ENCODE peak calls at places on chromosomes 5 and 9, in four cellular contexts. One of them, this sample, is unnamed.
A peak's percentile ranks its signal among the peaks of the same experiment; 100 is the strongest.

GRCh38 chr5:122291000-122291592 is 20.9 kb upstream of the SNCAIP start:
- DNase-seq in skeletal muscle cell: no peak
- DNase-seq in endodermal cell: peak; percentile 60
- DNase-seq in IMR-90: no peak
- DNase-seq in this sample: peak; percentile 26

GRCh38 chr5:105882956-105883481 is 1787.7 kb downstream of the EFNA5 start:
- DNase-seq in skeletal muscle cell: no peak
- DNase-seq in endodermal cell: no peak
- DNase-seq in IMR-90: no peak
- DNase-seq in this sample: no peak

GRCh38 chr5:147858520-147858919 is 20.0 kb upstream of the SCGB3A2 start:
- DNase-seq in skeletal muscle cell: no peak
- DNase-seq in IMR-90: no peak
- DNase-seq in endodermal cell: no peak
- DNase-seq in this sample: no peak

GRCh38 chr9:116264361-116264760 is 110.8 kb downstream of the PAPPA start:
- DNase-seq in skeletal muscle cell: no peak
- DNase-seq in endodermal cell: no peak
- DNase-seq in IMR-90: no peak
- DNase-seq in this sample: no peak

GRCh38 chr5:124236366-124237231 is 509.8 kb downstream of the ZNF608 start:
- DNase-seq in endodermal cell: no peak
- DNase-seq in skeletal muscle cell: peak; percentile 18
- DNase-seq in IMR-90: peak; percentile 1
- DNase-seq in this sample: no peak

GRCh38 chr5:157463621-157464407 is 3.8 kb downstream of the NIPAL4 start:
- DNase-seq in skeletal muscle cell: peak; percentile 62
- DNase-seq in IMR-90: peak; percentile 57
- DNase-seq in endodermal cell: peak; percentile 32
- DNase-seq in this sample: no peak

GRCh38 chr9:22208846-22209585 is 199.9 kb upstream of the CDKN2B start:
- DNase-seq in endodermal cell: no peak
- DNase-seq in skeletal muscle cell: no peak
- DNase-seq in IMR-90: no peak
- DNase-seq in this sample: no peak

GRCh38 chr9:123511326-123511974 is 155.5 kb downstream of the CRB2 start:
- DNase-seq in skeletal muscle cell: no peak
- DNase-seq in endodermal cell: no peak
- DNase-seq in IMR-90: no peak
- DNase-seq in this sample: no peak

GRCh38 chr5:32760091-32760509 is 49.0 kb downstream of the NPR3 start:
- DNase-seq in skeletal muscle cell: peak; percentile 83
- DNase-seq in endodermal cell: no peak
- DNase-seq in IMR-90: peak; percentile 98
- DNase-seq in this sample: no peak

GRCh38 chr9:117703538-117703937 is 665 bp upstream of the TLR4 start:
- DNase-seq in skeletal muscle cell: no peak
- DNase-seq in endodermal cell: no peak
- DNase-seq in IMR-90: no peak
- DNase-seq in this sample: no peak

GRCh38 chr5:158769702-158770101 is 330.0 kb downstream of the EBF1 start:
- DNase-seq in skeletal muscle cell: no peak
- DNase-seq in IMR-90: no peak
- DNase-seq in endodermal cell: no peak
- DNase-seq in this sample: no peak

GRCh38 chr5:96648598-96648997 is 13.6 kb upstream of the CAST start:
- DNase-seq in endodermal cell: no peak
- DNase-seq in IMR-90: peak; percentile 69
- DNase-seq in skeletal muscle cell: peak; percentile 61
- DNase-seq in this sample: no peak

GRCh38 chr5:149172261-149172660 is 31.0 kb downstream of the ABLIM3 start:
- DNase-seq in IMR-90: peak; percentile 92
- DNase-seq in skeletal muscle cell: peak; percentile 49
- DNase-seq in endodermal cell: no peak
- DNase-seq in this sample: no peak

GRCh38 chr9:35675204-35675603 is 1.5 kb downstream of the CA9 start:
- DNase-seq in IMR-90: no peak
- DNase-seq in skeletal muscle cell: no peak
- DNase-seq in endodermal cell: no peak
- DNase-seq in this sample: no peak

GRCh38 chr5:16160706-16161105 is 18.9 kb downstream of the MARCHF11 start:
- DNase-seq in IMR-90: peak; percentile 62
- DNase-seq in endodermal cell: peak; percentile 61
- DNase-seq in skeletal muscle cell: peak; percentile 13
- DNase-seq in this sample: peak; percentile 82

GRCh38 chr9:104808030-104808614 is 44.2 kb downstream of the NIPSNAP3B start:
- DNase-seq in endodermal cell: peak; percentile 79
- DNase-seq in IMR-90: peak; percentile 55
- DNase-seq in skeletal muscle cell: no peak
- DNase-seq in this sample: peak; percentile 32

GRCh38 chr9:121298689-121299112 is 30.7 kb downstream of the GSN start:
- DNase-seq in endodermal cell: peak; percentile 68
- DNase-seq in IMR-90: no peak
- DNase-seq in skeletal muscle cell: no peak
- DNase-seq in this sample: no peak
- H3K4me3 ChIP-seq in endodermal cell: no peak overlapping the region
- H3K4me3 ChIP-seq in IMR-90: no peak overlapping the region
- H3K4me3 ChIP-seq in skeletal muscle cell: no peak overlapping the region
- H3K4me3 ChIP-seq in this sample: no peak overlapping the region

DNA sequence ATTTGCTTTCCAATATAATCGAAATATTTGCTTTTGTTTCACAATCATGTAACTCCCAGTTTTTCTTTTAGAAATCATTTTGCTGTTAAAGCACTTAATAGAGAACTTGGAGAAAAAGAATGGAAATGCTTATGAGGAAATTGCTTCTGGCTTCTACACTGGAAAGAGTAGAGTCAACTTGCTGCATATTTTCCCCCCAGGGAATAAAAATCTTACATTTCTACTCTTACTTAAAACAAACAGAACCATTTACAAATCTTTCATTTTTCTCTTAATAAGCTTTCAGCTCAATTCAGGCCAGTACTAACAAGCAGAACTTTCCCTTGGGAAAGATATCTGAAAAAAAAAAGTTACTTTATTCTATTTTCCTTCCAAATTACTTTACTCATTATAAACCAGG is 312.0 kb downstream of the CHSY3 start:
- DNase-seq in skeletal muscle cell: no peak
- DNase-seq in endodermal cell: no peak
- DNase-seq in IMR-90: no peak
- DNase-seq in this sample: no peak
- H3K4me3 ChIP-seq in skeletal muscle cell: no peak overlapping the region
- H3K4me3 ChIP-seq in endodermal cell: no peak overlapping the region
- H3K4me3 ChIP-seq in IMR-90: no peak overlapping the region
- H3K4me3 ChIP-seq in this sample: no peak overlapping the region

GRCh38 chr5:170634236-170634990 is 130.6 kb downstream of the KCNIP1 start:
- DNase-seq in IMR-90: no peak
- DNase-seq in skeletal muscle cell: no peak
- DNase-seq in endodermal cell: peak; percentile 48
- DNase-seq in this sample: no peak
- H3K4me3 ChIP-seq in IMR-90: no peak overlapping the region
- H3K4me3 ChIP-seq in skeletal muscle cell: no peak overlapping the region
- H3K4me3 ChIP-seq in endodermal cell: peak overlapping the region; percentile 39
- H3K4me3 ChIP-seq in this sample: no peak overlapping the region

DNA sequence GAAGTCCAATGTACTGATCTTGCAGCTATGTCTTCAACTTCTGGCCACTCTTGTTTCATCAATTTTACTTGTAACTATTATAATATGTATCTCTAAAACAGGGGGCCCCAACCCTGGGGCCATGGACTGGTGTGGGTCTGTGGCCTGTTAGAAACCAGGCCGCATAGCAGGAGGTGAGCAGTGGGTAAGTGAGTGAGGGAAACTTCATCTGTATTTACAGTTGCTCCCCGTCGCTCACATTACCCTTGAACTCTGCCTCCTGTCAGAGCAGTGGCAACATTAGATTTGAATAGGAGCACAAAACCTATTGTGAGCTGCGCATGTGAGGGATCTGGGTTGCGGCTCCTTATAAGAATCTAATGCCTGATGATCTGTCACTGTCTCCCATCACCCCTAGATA is 26.7 kb upstream of the SH3PXD2B start:
- DNase-seq in skeletal muscle cell: no peak
- DNase-seq in endodermal cell: no peak
- DNase-seq in IMR-90: no peak
- DNase-seq in this sample: no peak
- H3K4me3 ChIP-seq in skeletal muscle cell: no peak overlapping the region
- H3K4me3 ChIP-seq in endodermal cell: no peak overlapping the region
- H3K4me3 ChIP-seq in IMR-90: no peak overlapping the region
- H3K4me3 ChIP-seq in this sample: no peak overlapping the region